ENCODE peak calls at places on chromosomes 5 and 9, in six cellular contexts. W is HepG2; D is CD4-positive, CD25-positive, alpha-beta regulatory T cell; E is DND-41; X is left ventricle myocardium inferior; T is spleen. Q is an unnamed sample. For H3K4me1, the result is how much of the 10 kb centered on the place peaks cover.

GRCh38 chr5:149125386-149125891 is 15.9 kb upstream of the ABLIM3 start:
- DNase-seq in W (peak), D (no peak), E (no peak), X (no peak), T (no peak), Q (no peak)

GRCh38 chr5:175484824-175485223 is 6.5 kb downstream of the SFXN1 start:
- DNase-seq in W (no peak), D (no peak), E (no peak), X (no peak), T (no peak), Q (no peak)

GRCh38 chr5:102815084-102815483 is 60.0 kb downstream of the PAM start:
- DNase-seq in W (no peak), D (no peak), E (no peak), X (no peak), T (no peak), Q (no peak)

GRCh38 chr5:80125962-80126480 is 90.9 kb downstream of the THBS4 start:
- DNase-seq in W (no peak), D (no peak), E (no peak), X (no peak), T (no peak), Q (no peak)

GRCh38 chr9:128947423-128948310 is at the start of the genes DOLK and NUP188:
- DNase-seq in W (peak), D (peak), E (peak), X (peak), T (peak), Q (peak)

GRCh38 chr5:126100767-126101166 is 322.4 kb upstream of the GRAMD2B start:
- DNase-seq in W (no peak), D (no peak), E (no peak), X (no peak), T (no peak), Q (no peak)

GRCh38 chr5:95955996-95956899 is 5.4 kb downstream of the ELL2 start:
- DNase-seq in W (no peak), D (no peak), E (no peak), X (no peak), T (no peak), Q (no peak)

GRCh38 chr9:127154390-127155191 is 32.2 kb upstream of the ANGPTL2 start:
- DNase-seq in W (no peak), D (no peak), E (no peak), X (peak), T (no peak), Q (no peak)

GRCh38 chr9:83707518-83707767 is 315 bp downstream of the UBQLN1 start:
- DNase-seq in W (no peak), D (no peak), E (no peak), X (no peak), T (no peak), Q (no peak)

GRCh38 chr9:138102246-138103051 is 224.9 kb downstream of the CACNA1B start:
- DNase-seq in W (no peak), D (no peak), E (no peak), X (no peak), T (peak), Q (peak)

GRCh38 chr9:22052376-22052945 is 43.4 kb upstream of the CDKN2B start:
- DNase-seq in W (peak), D (no peak), E (no peak), X (no peak), T (no peak), Q (no peak)

GRCh38 chr9:116904165-116904564 is 217.1 kb downstream of the TRIM32 start:
- DNase-seq in W (no peak), D (no peak), E (no peak), X (no peak), T (no peak), Q (no peak)

GRCh38 chr5:128237000-128237399 is 153.4 kb downstream of the SLC12A2 start:
- DNase-seq in W (no peak), D (no peak), E (no peak), X (no peak), T (no peak), Q (no peak)

GRCh38 chr5:79743846-79744605 is 54.4 kb downstream of the CMYA5 start:
- DNase-seq in W (no peak), D (no peak), E (no peak), X (peak), T (no peak), Q (no peak)

GRCh38 chr5:92909545-92909962 is 671.5 kb downstream of the NR2F1-AS1 start:
- DNase-seq in W (peak), D (no peak), E (peak), X (no peak), T (no peak), Q (no peak)

GRCh38 chr5:16057277-16057676 is 122.3 kb downstream of the MARCHF11 start:
- DNase-seq in W (no peak), D (no peak), E (no peak), X (no peak), T (no peak), Q (no peak)

GRCh38 chr5:96595300-96596090 is 66.7 kb upstream of the CAST start:
- DNase-seq in W (peak), D (no peak), E (no peak), X (no peak), T (no peak), Q (no peak)

GRCh38 chr5:142529626-142530278 is 156.1 kb downstream of the FGF1 start:
- DNase-seq in W (peak), D (no peak), E (no peak), X (no peak), T (no peak), Q (no peak)

GRCh38 chr5:127367912-127368468 is 77.4 kb downstream of the MEGF10 start:
- DNase-seq in W (no peak), D (no peak), E (no peak), X (no peak), T (no peak), Q (no peak)

GRCh38 chr5:151880304-151880703 is 44.3 kb downstream of the GLRA1 start:
- DNase-seq in W (no peak), D (no peak), E (no peak), X (peak), T (no peak), Q (no peak)

GRCh38 chr5:93995126-93995621 is 253.8 kb upstream of the POU5F2 start:
- DNase-seq in W (no peak), D (no peak), E (no peak), X (no peak), T (no peak), Q (no peak)

GRCh38 chr5:491856-492155 is 32.4 kb downstream of the SLC9A3 start:
- DNase-seq in W (no peak), D (no peak), E (no peak), X (no peak), T (no peak), Q (no peak)

GRCh38 chr5:168039485-168040005 is 251.9 kb upstream of the WWC1 start:
- DNase-seq in W (no peak), D (no peak), E (no peak), X (no peak), T (no peak), Q (no peak)

GRCh38 chr5:105501315-105501714 is 1938.7 kb upstream of the NUDT12 start:
- DNase-seq in W (no peak), D (no peak), E (no peak), X (no peak), T (no peak), Q (no peak)

GRCh38 chr5:138177936-138178515 is 404 bp downstream of the BRD8 start:
- DNase-seq in W (peak), D (no peak), E (peak), X (peak), T (no peak), Q (peak)

GRCh38 chr5:56494300-56494704 is 261.2 kb upstream of the ANKRD55 start:
- DNase-seq in W (no peak), D (no peak), E (no peak), X (no peak), T (no peak), Q (no peak)

GRCh38 chr5:124697912-124698690 is 48.3 kb downstream of the ZNF608 start:
- DNase-seq in W (no peak), D (no peak), E (no peak), X (peak), T (no peak), Q (no peak)

GRCh38 chr9:38277601-38278200 is 114.8 kb upstream of the ALDH1B1 start:
- DNase-seq in W (no peak), D (no peak), E (no peak), X (no peak), T (peak), Q (no peak)

GRCh38 chr5:176466245-176466871 is 18.2 kb downstream of the FAF2 start:
- DNase-seq in W (peak), D (no peak), E (no peak), X (no peak), T (no peak), Q (no peak)

GRCh38 chr9:105047652-105048031 is 119.7 kb upstream of the ABCA1 start:
- DNase-seq in W (peak), D (no peak), E (no peak), X (no peak), T (no peak), Q (no peak)

GRCh38 chr5:132431682-132432081 is 58.9 kb downstream of the IRF1 start:
- DNase-seq in W (no peak), D (no peak), E (no peak), X (no peak), T (no peak), Q (no peak)

GRCh38 chr5:15691536-15691935 is 191.6 kb downstream of the FBXL7 start:
- DNase-seq in W (no peak), D (no peak), E (no peak), X (no peak), T (no peak), Q (no peak)

GRCh38 chr5:71693828-71694427 is 25.1 kb upstream of the CARTPT start:
- DNase-seq in W (peak), D (no peak), E (no peak), X (no peak), T (no peak), Q (no peak)

GRCh38 chr5:9765421-9765820 is 135.3 kb upstream of the TAS2R1 start:
- DNase-seq in W (no peak), D (no peak), E (no peak), X (no peak), T (no peak), Q (no peak)

GRCh38 chr9:136589766-136590740 is 44.2 kb upstream of the NOTCH1 start:
- DNase-seq in W (no peak), D (no peak), E (no peak), X (no peak), T (no peak), Q (no peak)

DNA sequence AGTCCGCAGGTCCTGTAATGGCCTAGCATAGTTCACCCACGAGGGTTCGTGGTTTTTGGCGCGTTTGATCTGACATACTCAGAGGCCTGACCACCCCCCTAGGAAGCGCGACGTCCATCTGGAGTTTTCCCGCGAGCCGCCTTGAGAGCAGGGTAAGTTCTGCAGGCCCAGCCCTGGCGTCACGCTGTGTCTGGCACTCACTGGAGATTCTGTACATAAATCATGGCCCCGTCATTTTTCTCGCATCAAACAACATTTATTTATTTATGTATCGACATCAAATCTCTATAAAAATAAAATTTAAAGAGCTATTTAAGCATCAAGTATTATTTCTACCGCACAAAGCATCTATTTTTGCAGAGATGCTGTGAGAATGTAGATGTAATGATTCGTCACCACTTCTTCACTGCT is 446 bp upstream of the TRIM41 start:
- DNase-seq in W (no peak), D (no peak), E (no peak), X (no peak), T (no peak), Q (no peak)
- H3K4me1 ChIP-seq in W (under half), D (under half), E (half or more), X (under half), T (half or more), Q (under half)

GRCh38 chr9:131590449-131590848 is 45.1 kb downstream of the PRRT1B start:
- DNase-seq in W (no peak), D (no peak), E (no peak), X (no peak), T (peak), Q (no peak)
- H3K4me1 ChIP-seq in W (under half), D (under half), E (under half), X (under half), T (under half), Q (under half)

GRCh38 chr9:94650924-94651323 is 11.6 kb upstream of the FBP1 start:
- DNase-seq in W (no peak), D (no peak), E (no peak), X (no peak), T (no peak), Q (no peak)
- H3K4me1 ChIP-seq in W (under half), D (under half), E (under half), X (under half), T (under half), Q (under half)

DNA sequence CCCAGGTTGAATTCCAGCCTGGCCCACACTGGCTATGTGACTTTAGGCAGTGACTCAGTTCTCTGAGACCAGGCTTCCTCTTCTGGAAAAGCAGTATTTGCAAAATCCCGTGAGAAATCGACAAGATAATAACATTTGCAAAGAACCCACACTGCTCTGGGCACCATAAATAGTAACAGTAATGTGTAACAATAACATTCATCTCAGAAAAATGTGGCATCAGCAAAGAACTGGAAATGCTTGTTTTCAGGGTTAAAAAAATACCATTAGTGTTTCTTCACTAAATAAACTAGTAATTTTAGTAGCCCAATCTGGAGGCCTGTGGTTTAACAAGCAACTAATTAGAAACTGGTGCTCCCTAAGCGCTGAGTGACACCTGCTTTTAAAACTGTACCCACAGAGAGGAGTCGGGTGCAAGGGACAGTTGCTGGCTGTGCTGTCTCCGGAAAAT is 148.3 kb downstream of the TTLL11 start:
- DNase-seq in W (no peak), D (no peak), E (no peak), X (no peak), T (no peak), Q (no peak)
- H3K4me1 ChIP-seq in W (under half), D (under half), E (under half), X (under half), T (under half), Q (under half)

DNA sequence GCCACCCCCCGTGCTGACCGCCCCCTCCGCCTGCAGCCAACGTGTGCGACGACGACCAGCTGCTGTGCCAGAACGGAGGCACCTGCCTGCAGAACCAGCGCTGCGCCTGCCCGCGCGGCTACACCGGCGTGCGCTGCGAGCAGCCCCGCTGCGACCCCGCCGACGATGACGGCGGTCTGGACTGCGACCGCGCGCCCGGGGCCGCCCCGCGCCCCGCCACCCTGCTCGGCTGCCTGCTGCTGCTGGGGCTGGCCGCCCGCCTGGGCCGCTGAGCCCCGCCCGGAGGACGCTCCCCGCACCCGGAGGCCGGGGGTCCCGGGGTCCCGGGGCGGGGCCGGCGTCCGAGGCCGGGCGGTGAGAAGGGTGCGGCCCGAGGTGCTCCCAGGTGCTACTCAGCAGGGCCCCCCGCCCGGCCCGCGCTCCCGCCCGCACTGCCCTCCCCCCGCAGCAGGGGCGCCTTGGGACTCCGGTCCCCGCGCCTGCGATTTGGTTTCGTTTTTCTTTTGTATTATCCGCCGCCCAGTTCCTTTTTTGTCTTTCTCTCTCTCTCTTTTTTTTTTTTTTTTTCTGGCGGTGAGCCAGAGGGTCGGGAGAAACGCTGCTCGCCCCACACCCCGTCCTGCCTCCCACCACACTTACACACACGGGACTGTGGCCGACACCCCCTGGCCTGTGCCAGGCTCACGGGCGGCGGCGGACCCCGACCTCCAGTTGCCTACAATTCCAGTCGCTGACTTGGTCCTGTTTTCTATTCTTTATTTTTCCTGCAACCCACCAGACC is 80.2 kb downstream of the NTNG2 start:
- DNase-seq in W (no peak), D (peak), E (peak), X (peak), T (peak), Q (peak)
- H3K4me1 ChIP-seq in W (under half), D (under half), E (under half), X (under half), T (half or more), Q (under half)